ENCODE peak calls at places on chromosome 7, in eight cellular contexts. T is H9, B is PC-9, G is PC-3, Q is mesendoderm, O is neural progenitor cell, W is hepatocyte, H is fibroblast of lung. R is an unnamed sample. For H3K79me2, H3K4me1 and H3K27me3, the result is how much of the 10 kb centered on the place peaks cover.

GRCh38 chr7:4659551-4660286 is 22.4 kb upstream of the FOXK1 start:
- DNase-seq in T (no peak), B (no peak), G (peak), Q (peak), O (no peak), W (no peak), H (no peak), R (peak)

GRCh38 chr7:121062684-121063279 is 74.3 kb downstream of the CPED1 start:
- DNase-seq in T (no peak), B (no peak), G (no peak), Q (no peak), O (no peak), W (no peak), H (no peak), R (no peak)

GRCh38 chr7:23530901-23531793 is 634 bp downstream of the TRA2A start:
- DNase-seq in T (peak), B (peak), G (peak), Q (peak), O (peak), W (peak), H (peak), R (peak)

GRCh38 chr7:150994838-150995510 is 4.2 kb downstream of the NOS3 start:
- DNase-seq in T (no peak), B (no peak), G (no peak), Q (no peak), O (no peak), W (no peak), H (no peak), R (no peak)

GRCh38 chr7:85090138-85090537 is 96.7 kb downstream of the SEMA3D start:
- DNase-seq in T (no peak), B (no peak), G (no peak), Q (no peak), O (no peak), W (no peak), H (no peak), R (no peak)

GRCh38 chr7:7579638-7580037 is 13.0 kb downstream of the MIOS start:
- DNase-seq in T (no peak), B (no peak), G (no peak), Q (no peak), O (no peak), W (no peak), H (no peak), R (no peak)

GRCh38 chr7:1558181-1558811 is 2.3 kb upstream of the TMEM184A start:
- DNase-seq in T (no peak), B (no peak), G (no peak), Q (peak), O (no peak), W (peak), H (no peak), R (no peak)

GRCh38 chr7:155375337-155376277 is 77.9 kb downstream of the INSIG1 start:
- DNase-seq in T (peak), B (no peak), G (peak), Q (peak), O (peak), W (no peak), H (no peak), R (no peak)

GRCh38 chr7:105001652-105002184 is 12.3 kb upstream of the KMT2E start:
- DNase-seq in T (no peak), B (no peak), G (no peak), Q (no peak), O (no peak), W (no peak), H (no peak), R (no peak)

GRCh38 chr7:47500103-47500563 is 81.8 kb downstream of the TNS3 start:
- DNase-seq in T (no peak), B (no peak), G (no peak), Q (no peak), O (no peak), W (peak), H (no peak), R (peak)

GRCh38 chr7:159084069-159084801 is 60.4 kb downstream of the VIPR2 start:
- DNase-seq in T (peak), B (no peak), G (no peak), Q (no peak), O (no peak), W (no peak), H (no peak), R (no peak)

GRCh38 chr7:27189560-27190283 is 4.7 kb upstream of the HOXA11 start:
- DNase-seq in T (peak), B (no peak), G (peak), Q (no peak), O (no peak), W (no peak), H (no peak), R (no peak)

GRCh38 chr7:109752068-109752467 is 1182.4 kb downstream of the DNAJB9 start:
- DNase-seq in T (no peak), B (no peak), G (no peak), Q (no peak), O (no peak), W (no peak), H (no peak), R (no peak)

GRCh38 chr7:25694690-25695089 is 457.3 kb upstream of the NFE2L3 start:
- DNase-seq in T (no peak), B (no peak), G (no peak), Q (no peak), O (no peak), W (no peak), H (no peak), R (no peak)

GRCh38 chr7:12518920-12519681 is 51.4 kb upstream of the SCIN start:
- DNase-seq in T (peak), B (peak), G (peak), Q (peak), O (peak), W (peak), H (peak), R (peak)

GRCh38 chr7:27873981-27874957 is 134.3 kb downstream of the TAX1BP1 start:
- DNase-seq in T (no peak), B (peak), G (peak), Q (no peak), O (no peak), W (no peak), H (peak), R (no peak)

GRCh38 chr7:52758337-52758736 is 277.1 kb upstream of the POM121L12 start:
- DNase-seq in T (no peak), B (no peak), G (no peak), Q (no peak), O (no peak), W (no peak), H (no peak), R (no peak)

GRCh38 chr7:18590259-18590658 is 94.7 kb downstream of the HDAC9 start:
- DNase-seq in T (no peak), B (no peak), G (no peak), Q (peak), O (no peak), W (no peak), H (no peak), R (no peak)

GRCh38 chr7:142788303-142789286 is 17.8 kb downstream of the PRSS2 start:
- DNase-seq in T (no peak), B (no peak), G (no peak), Q (no peak), O (no peak), W (no peak), H (no peak), R (no peak)

GRCh38 chr7:131108212-131108980 is 219.3 kb upstream of the MKLN1 start:
- DNase-seq in T (no peak), B (no peak), G (peak), Q (peak), O (no peak), W (no peak), H (peak), R (peak)

GRCh38 chr7:156625585-156625984 is 15.0 kb upstream of the RNF32 start:
- DNase-seq in T (no peak), B (no peak), G (no peak), Q (no peak), O (no peak), W (no peak), H (no peak), R (no peak)

GRCh38 chr7:4799508-4800268 is 24.3 kb downstream of the AP5Z1 start:
- DNase-seq in T (peak), B (no peak), G (no peak), Q (no peak), O (no peak), W (no peak), H (no peak), R (no peak)

GRCh38 chr7:106365252-106366005 is 80.6 kb upstream of the NAMPT start:
- DNase-seq in T (no peak), B (peak), G (peak), Q (no peak), O (no peak), W (peak), H (no peak), R (peak)

GRCh38 chr7:159115601-159116501 is 28.8 kb downstream of the VIPR2 start:
- DNase-seq in T (no peak), B (no peak), G (no peak), Q (no peak), O (no peak), W (no peak), H (no peak), R (peak)

GRCh38 chr7:26169271-26169670 is 17.3 kb downstream of the NFE2L3 start:
- DNase-seq in T (no peak), B (no peak), G (peak), Q (no peak), O (no peak), W (no peak), H (no peak), R (no peak)

GRCh38 chr7:150961510-150962284 is 16.4 kb downstream of the KCNH2 start:
- DNase-seq in T (no peak), B (no peak), G (no peak), Q (no peak), O (no peak), W (no peak), H (no peak), R (no peak)

GRCh38 chr7:80533287-80533686 is 21.4 kb upstream of the GNAT3 start:
- DNase-seq in T (no peak), B (no peak), G (no peak), Q (peak), O (peak), W (no peak), H (peak), R (no peak)

GRCh38 chr7:1065263-1066260 is 21.2 kb downstream of the GPR146 start:
- DNase-seq in T (peak), B (peak), G (peak), Q (peak), O (peak), W (peak), H (peak), R (peak)

GRCh38 chr7:100649826-100650565 is 6.3 kb downstream of the ACTL6B start:
- DNase-seq in T (no peak), B (peak), G (no peak), Q (no peak), O (no peak), W (peak), H (no peak), R (no peak)

DNA sequence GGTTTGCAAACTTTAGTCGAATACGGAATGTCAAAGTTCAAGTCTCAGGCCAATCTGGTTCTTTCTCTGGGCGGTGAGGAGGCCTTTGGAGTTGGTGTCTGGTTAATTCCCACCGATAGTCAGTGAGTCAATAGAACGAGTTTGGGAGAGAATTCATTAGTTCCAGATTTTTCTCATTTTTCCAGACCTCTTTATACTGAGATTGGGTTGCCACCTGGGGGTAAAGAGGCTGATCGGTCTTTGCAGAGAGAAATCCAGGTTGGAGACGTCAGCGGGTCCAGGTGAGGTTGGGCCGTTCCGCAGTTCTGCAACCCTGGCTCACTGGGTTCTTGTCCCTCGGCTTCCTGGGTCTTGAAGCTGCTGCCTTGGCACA is 1.3 kb downstream of the CUX1 start:
- DNase-seq in T (no peak), B (no peak), G (no peak), Q (peak), O (no peak), W (no peak), H (no peak), R (peak)
- H3K79me2 ChIP-seq in T (under half), B (under half), G (half or more), Q (half or more), O (half or more), W (half or more), H (under half), R (half or more)

GRCh38 chr7:6376820-6377219 is 70.9 kb downstream of the DAGLB start:
- DNase-seq in T (no peak), B (no peak), G (no peak), Q (no peak), O (no peak), W (peak), H (no peak), R (no peak)
- H3K4me1 ChIP-seq in T (under half), B (under half), G (under half), Q (under half), O (under half), W (under half), H (under half), R (half or more)

GRCh38 chr7:45203947-45204445 is 46.4 kb downstream of the RAMP3 start:
- DNase-seq in T (no peak), B (no peak), G (no peak), Q (no peak), O (no peak), W (peak), H (peak), R (no peak)
- H3K27me3 ChIP-seq in T (under half), B (half or more), G (half or more), Q (under half), O (under half), W (under half), H (under half), R (under half)

GRCh38 chr7:17320102-17320497 is 21.6 kb downstream of the AHR start:
- DNase-seq in T (no peak), B (no peak), G (no peak), Q (no peak), O (no peak), W (no peak), H (peak), R (no peak)
- H3K79me2 ChIP-seq in T (under half), B (half or more), G (half or more), Q (under half), O (under half), W (half or more), H (under half), R (under half)

R was measured in Karpas-422.